ENCODE peak calls at places on chromosomes 13 and 19, in six cellular contexts. T is uterus, I is IMR-90, M is A549, O is Peyer's patch, G is body of pancreas. Z is an unnamed sample.

GRCh38 chr19:41898235-41898634 is 15.3 kb downstream of the ARHGEF1 start:
- DNase-seq in M (no peak), G (no peak), I (no peak), O (no peak), T (no peak), Z (no peak)

GRCh38 chr19:4278460-4278901 is 585 bp upstream of the SHD start:
- DNase-seq in T (no peak), G (no peak), M (no peak), I (no peak), O (no peak), Z (no peak)

GRCh38 chr13:106534844-106535551 is 464 bp downstream of the EFNB2 start:
- DNase-seq in I (peak), G (peak), M (no peak), T (no peak), O (no peak), Z (peak)

GRCh38 chr19:10510301-10510802 is 6.9 kb downstream of the S1PR5 start:
- DNase-seq in G (no peak), O (peak), M (no peak), T (no peak), I (no peak), Z (no peak)

GRCh38 chr19:55261671-55262126 is 2.9 kb upstream of the PPP6R1 start:
- DNase-seq in M (no peak), I (no peak), G (no peak), O (no peak), T (no peak), Z (no peak)

GRCh38 chr19:41816761-41817160 is 20.4 kb downstream of the CEACAM3 start:
- DNase-seq in T (no peak), G (no peak), O (no peak), M (no peak), I (no peak), Z (no peak)

GRCh38 chr19:16944626-16945363 is 56.0 kb downstream of the F2RL3 start:
- DNase-seq in M (no peak), I (no peak), G (no peak), O (no peak), T (no peak), Z (no peak)

GRCh38 chr19:41230067-41230857 is 11.2 kb downstream of the AXL start:
- DNase-seq in I (no peak), G (no peak), O (no peak), M (no peak), T (no peak), Z (no peak)

GRCh38 chr19:11451942-11452813 is 16.7 kb downstream of the PRKCSH start:
- DNase-seq in G (no peak), M (no peak), I (no peak), O (no peak), T (no peak), Z (no peak)

GRCh38 chr19:30411714-30412113 is 39.5 kb downstream of the ZNF536 start:
- DNase-seq in O (no peak), M (no peak), T (no peak), G (no peak), I (no peak), Z (no peak)

GRCh38 chr13:112056284-112056727 is 10.6 kb upstream of the SOX1 start:
- DNase-seq in I (no peak), M (no peak), O (no peak), T (no peak), G (no peak), Z (no peak)

GRCh38 chr19:54530866-54531265 is 28.2 kb downstream of the LAIR2 start:
- DNase-seq in T (no peak), G (no peak), O (no peak), M (no peak), I (no peak), Z (no peak)

GRCh38 chr13:21071015-21071414 is 9.6 kb upstream of the LATS2 start:
- DNase-seq in T (no peak), M (no peak), O (no peak), G (no peak), I (no peak), Z (no peak)

GRCh38 chr19:55652311-55653078 is 2.3 kb upstream of the U2AF2 start:
- DNase-seq in G (no peak), T (no peak), M (no peak), I (no peak), O (no peak), Z (no peak)

GRCh38 chr13:33434676-33435075 is 149.1 kb upstream of the STARD13 start:
- DNase-seq in I (no peak), T (no peak), O (no peak), M (no peak), G (no peak), Z (no peak)

GRCh38 chr19:11420429-11420893 is 1.3 kb upstream of the RGL3 start:
- DNase-seq in O (no peak), T (peak), G (no peak), M (no peak), I (no peak), Z (no peak)

GRCh38 chr13:48775804-48776203 is 122.1 kb downstream of the CYSLTR2 start:
- DNase-seq in T (no peak), M (no peak), O (no peak), G (no peak), I (peak), Z (no peak)

GRCh38 chr13:44653261-44653660 is 77.1 kb upstream of the TSC22D1 start:
- DNase-seq in I (peak), T (no peak), O (no peak), G (no peak), M (no peak), Z (no peak)

GRCh38 chr19:38661996-38662395 is 14.5 kb downstream of the ACTN4 start:
- DNase-seq in O (no peak), I (no peak), M (no peak), T (no peak), G (peak), Z (no peak)

GRCh38 chr13:50645092-50645491 is 198.4 kb downstream of the DLEU7 start:
- DNase-seq in M (no peak), T (no peak), I (no peak), O (no peak), G (no peak), Z (no peak)

GRCh38 chr19:49436381-49437017 is 4.8 kb downstream of the SLC17A7 start:
- DNase-seq in T (no peak), G (no peak), O (peak), I (no peak), M (peak), Z (no peak)

GRCh38 chr13:47592256-47592655 is 408.8 kb downstream of the SUCLA2 start:
- DNase-seq in G (no peak), T (no peak), M (no peak), O (no peak), I (no peak), Z (no peak)

GRCh38 chr19:13996928-13997636 is 9.0 kb downstream of the RFX1 start:
- DNase-seq in T (no peak), O (no peak), I (no peak), G (no peak), M (no peak), Z (no peak)

GRCh38 chr19:39870171-39870971 is 24.2 kb upstream of the FBL start:
- DNase-seq in T (no peak), I (no peak), O (no peak), G (no peak), M (no peak), Z (no peak)

GRCh38 chr19:531009-531752 is 379 bp upstream of the CDC34 start:
- DNase-seq in T (peak), I (peak), G (peak), M (peak), O (peak), Z (peak)
- TF ChIP-seq POLR2A in T (no peak), I (no peak), G (peak), M (peak), O (peak), Z (peak)

GRCh38 chr19:45051929-45052579 is 13.2 kb downstream of the CLASRP start:
- DNase-seq in T (no peak), M (no peak), G (no peak), O (peak), I (no peak), Z (no peak)
- TF ChIP-seq POLR2A in T (no peak), M (no peak), G (no peak), O (no peak), I (no peak), Z (no peak)

GRCh38 chr19:1848399-1849131 is at the start of gene REXO1:
- DNase-seq in O (peak), T (peak), G (peak), M (peak), I (peak), Z (peak)
- TF ChIP-seq POLR2A in O (peak), T (no peak), G (peak), M (peak), I (peak), Z (peak)

GRCh38 chr13:110392510-110393233 is 85.6 kb downstream of the COL4A2 start:
- DNase-seq in T (peak), M (no peak), O (no peak), I (peak), G (no peak), Z (no peak)

GRCh38 chr13:110387451-110388140 is 80.5 kb downstream of the COL4A2 start:
- DNase-seq in T (peak), G (no peak), O (no peak), M (no peak), I (peak), Z (no peak)

GRCh38 chr13:110391273-110391672 is 84.2 kb downstream of the COL4A2 start:
- DNase-seq in O (no peak), M (no peak), I (peak), G (no peak), T (peak), Z (no peak)

GRCh38 chr13:110390572-110390971 is 83.5 kb downstream of the COL4A2 start:
- DNase-seq in M (no peak), O (no peak), T (peak), I (peak), G (no peak), Z (peak)

DNA sequence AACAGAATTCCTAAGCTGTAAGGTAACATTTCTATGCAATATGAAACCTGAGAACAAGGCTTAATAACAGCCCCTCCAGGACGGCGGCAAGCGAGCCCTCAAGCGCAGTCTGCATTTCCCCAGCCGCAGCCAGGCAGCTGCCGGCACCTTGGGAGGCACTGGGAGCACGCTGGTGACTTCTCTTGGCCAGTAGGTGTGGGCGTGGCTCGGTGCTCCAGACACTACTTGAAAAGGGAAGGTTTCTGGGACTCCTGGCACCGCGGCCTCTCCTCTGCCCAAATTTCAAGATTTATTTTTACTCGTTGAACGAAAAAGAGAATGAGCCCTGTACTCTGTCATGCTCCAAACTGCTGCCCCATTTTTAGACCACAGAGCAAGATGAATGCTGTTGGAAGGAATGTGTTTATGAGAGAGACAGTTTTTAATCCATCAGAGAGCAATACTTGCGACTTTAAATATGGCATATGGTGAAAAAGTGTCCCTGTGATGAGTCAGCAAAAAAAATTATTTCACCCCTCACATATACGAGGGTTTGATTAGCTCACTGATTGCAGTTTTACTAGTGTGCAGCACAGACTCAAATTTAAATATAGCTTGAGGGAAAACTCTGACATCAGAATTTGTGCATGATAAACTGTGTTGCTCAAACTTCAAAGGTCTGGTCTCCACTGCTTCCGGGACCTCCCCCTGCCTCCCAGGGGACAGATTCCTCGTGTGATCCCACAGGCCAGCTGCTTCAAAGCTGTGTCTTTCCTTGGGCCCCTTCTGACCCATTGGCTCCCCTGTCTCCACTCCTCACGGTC is 81.3 kb downstream of the COL4A2 start:
- DNase-seq in M (no peak), I (peak), G (no peak), T (peak), O (no peak), Z (no peak)
- TF ChIP-seq POLR2A in M (no peak), I (peak), G (no peak), T (no peak), O (no peak), Z (no peak)

GRCh38 chr19:5567360-5567970 is at the start of gene TINCR:
- DNase-seq in T (no peak), I (no peak), M (no peak), O (no peak), G (no peak), Z (no peak)
- TF ChIP-seq POLR2A in T (no peak), I (no peak), M (no peak), O (no peak), G (no peak), Z (no peak)

GRCh38 chr13:24183741-24184182 is 23.2 kb downstream of the SPATA13 start:
- DNase-seq in M (no peak), I (no peak), O (no peak), G (peak), T (no peak), Z (no peak)
- TF ChIP-seq POLR2A in M (no peak), I (no peak), O (peak), G (no peak), T (no peak), Z (no peak)

GRCh38 chr13:113564331-113565023 is 20.1 kb upstream of the TFDP1 start:
- DNase-seq in G (no peak), T (no peak), O (no peak), M (no peak), I (no peak), Z (no peak)
- TF ChIP-seq POLR2A in G (no peak), T (no peak), O (no peak), M (no peak), I (no peak), Z (no peak)

DNA sequence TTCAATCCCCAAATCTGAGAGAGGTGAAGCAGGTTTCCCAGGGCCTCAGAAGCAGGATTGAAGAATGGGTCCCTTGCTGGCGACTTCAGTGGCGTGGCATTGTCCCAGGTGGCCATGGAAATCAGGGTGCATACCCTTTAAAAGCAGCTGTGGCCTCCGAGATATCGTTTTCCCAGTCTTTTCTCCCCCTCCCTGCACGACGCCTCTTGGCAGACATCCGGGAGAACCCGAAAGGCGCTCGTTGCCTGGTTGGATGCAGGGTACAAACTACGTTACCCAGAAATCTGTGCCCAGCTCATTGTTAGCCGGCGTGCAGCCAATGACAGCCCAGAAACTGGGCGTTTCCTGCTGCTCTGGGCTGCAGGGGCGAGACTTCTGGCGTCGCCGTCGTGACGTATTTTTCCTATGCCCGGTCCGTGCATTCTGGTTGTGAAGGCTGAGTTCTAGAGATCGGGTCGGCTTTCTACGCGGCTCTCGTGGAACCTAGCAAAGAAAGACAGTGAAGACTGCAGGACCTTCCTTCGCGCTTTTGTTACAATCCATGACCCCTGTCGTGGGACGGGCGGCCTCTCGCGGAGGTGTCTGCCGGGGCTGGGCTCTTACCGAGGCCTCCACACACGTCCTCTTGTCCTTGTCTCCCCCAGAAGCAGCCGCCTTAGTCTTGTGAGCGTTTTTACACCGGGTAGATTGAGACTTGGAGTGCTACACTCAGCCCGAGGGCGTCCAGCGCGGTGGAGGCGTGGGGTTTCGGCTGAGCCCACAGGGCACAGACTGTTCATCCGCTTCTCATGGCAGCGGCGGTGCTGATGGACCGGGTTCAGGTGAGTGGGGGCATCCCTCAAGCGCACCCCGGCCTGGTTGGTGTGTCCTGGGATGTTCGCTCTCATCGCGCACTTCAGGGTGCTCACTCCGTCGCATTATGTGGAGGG is at the start of gene ZNF304:
- DNase-seq in I (peak), T (peak), M (peak), O (peak), G (peak), Z (peak)
- TF ChIP-seq POLR2A in I (peak), T (peak), M (no peak), O (no peak), G (no peak), Z (peak)

DNA sequence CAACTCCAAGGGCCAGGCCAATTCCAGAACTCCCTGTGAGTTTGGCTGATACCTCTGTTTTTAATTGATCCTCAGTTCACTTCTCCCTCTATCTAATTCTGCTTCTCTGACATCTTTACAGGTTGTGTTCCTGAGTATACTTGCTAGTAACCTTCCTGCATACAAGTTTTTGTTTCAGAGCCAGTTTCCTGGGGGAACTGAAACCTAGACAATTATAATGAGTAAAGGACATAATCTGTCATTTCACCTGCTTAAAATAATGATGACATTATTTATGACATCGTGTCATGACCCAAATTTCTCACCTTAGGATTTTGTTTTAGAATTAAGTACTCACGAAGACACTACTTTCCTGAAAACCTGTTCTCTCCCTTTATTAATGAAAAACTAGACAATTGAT is 12.5 kb upstream of the MYCBP2 start:
- DNase-seq in T (no peak), G (no peak), I (no peak), M (no peak), O (no peak), Z (no peak)
- TF ChIP-seq POLR2A in T (no peak), G (no peak), I (no peak), M (no peak), O (no peak), Z (no peak)

Z was measured in H54.